ENCODE peak calls at places on chromosome 10, in ten cellular contexts. U is aorta; K is mucosa of gallbladder; T is SHP77; V is activated naive CD8-positive, alpha-beta T cell treated with anti-CD3 and anti-CD28 coated beads for 36 hours; E is Calu3; N is Kasumi-1; X is AG20443; G is EH; H is NCI-H226. F is an unnamed sample.

GRCh38 chr10:98463976-98464754 is 17.4 kb upstream of the HPS1 start:
- DNase-seq in V (no peak), X (no peak), H (no peak), E (no peak), T (no peak), U (no peak), N (no peak), K (no peak), G (peak), F (no peak)

GRCh38 chr10:129417882-129418281 is 49.2 kb upstream of the MGMT start:
- DNase-seq in E (no peak), U (no peak), V (no peak), N (no peak), G (no peak), X (peak), T (no peak), K (no peak), H (no peak), F (no peak)

GRCh38 chr10:26368463-26368862 is 69.7 kb upstream of the APBB1IP start:
- DNase-seq in V (no peak), H (no peak), T (no peak), G (no peak), K (no peak), X (no peak), U (no peak), N (no peak), E (no peak), F (no peak)

GRCh38 chr10:133276435-133277201 is at the start of gene ADAM8:
- DNase-seq in X (peak), G (peak), K (no peak), N (no peak), E (peak), V (peak), U (peak), H (no peak), T (no peak), F (no peak)

GRCh38 chr10:128072941-128073615 is 53.1 kb downstream of the MKI67 start:
- DNase-seq in T (no peak), G (no peak), H (no peak), V (no peak), X (no peak), K (no peak), U (peak), N (no peak), E (no peak), F (no peak)

GRCh38 chr10:115963848-115964247 is 309.2 kb downstream of the GFRA1 start:
- DNase-seq in V (no peak), X (no peak), K (no peak), N (no peak), E (no peak), U (no peak), G (no peak), H (no peak), T (no peak), F (no peak)

GRCh38 chr10:47195274-47195885 is 104.6 kb upstream of the GDF10 start:
- DNase-seq in G (no peak), T (no peak), E (no peak), N (no peak), X (no peak), K (no peak), H (no peak), U (no peak), V (peak), F (no peak)

GRCh38 chr10:110848106-110848505 is 23.6 kb upstream of the PDCD4 start:
- DNase-seq in E (no peak), N (no peak), X (no peak), V (no peak), U (no peak), K (no peak), T (no peak), H (no peak), G (no peak), F (no peak)

GRCh38 chr10:18230794-18231193 is 90.6 kb downstream of the CACNB2 start:
- DNase-seq in H (peak), X (peak), E (no peak), G (peak), N (no peak), K (no peak), T (no peak), V (no peak), U (no peak), F (no peak)

GRCh38 chr10:4766449-4766848 is 59.6 kb upstream of the AKR1E2 start:
- DNase-seq in K (no peak), U (no peak), X (no peak), E (no peak), T (no peak), N (no peak), H (no peak), G (peak), V (no peak), F (no peak)

GRCh38 chr10:88150338-88150737 is 286.9 kb downstream of the PTEN start:
- DNase-seq in V (no peak), K (no peak), N (no peak), X (peak), T (no peak), E (no peak), G (peak), U (no peak), H (peak), F (no peak)

GRCh38 chr10:25564351-25564750 is 369.7 kb upstream of the MYO3A start:
- DNase-seq in H (no peak), U (no peak), E (no peak), N (no peak), V (no peak), K (no peak), T (no peak), G (no peak), X (no peak), F (no peak)

GRCh38 chr10:110860576-110861241 is 11.0 kb upstream of the PDCD4 start:
- DNase-seq in K (no peak), X (no peak), U (no peak), H (no peak), T (no peak), E (no peak), N (peak), G (no peak), V (no peak), F (no peak)

GRCh38 chr10:3835770-3836169 is 50.8 kb upstream of the KLF6 start:
- DNase-seq in N (peak), X (no peak), H (no peak), U (no peak), V (no peak), T (no peak), E (no peak), K (no peak), G (no peak), F (no peak)

GRCh38 chr10:21531164-21531563 is 2.9 kb upstream of the MLLT10 start:
- DNase-seq in E (no peak), H (no peak), T (no peak), N (peak), G (no peak), U (no peak), X (no peak), K (no peak), V (no peak), F (no peak)

GRCh38 chr10:130251766-130252165 is 115.6 kb downstream of the GLRX3 start:
- DNase-seq in H (no peak), X (no peak), N (no peak), E (no peak), K (no peak), V (no peak), G (no peak), T (no peak), U (no peak), F (no peak)

GRCh38 chr10:50805981-50806622 is 66.4 kb downstream of the ASAH2B start:
- DNase-seq in U (no peak), K (no peak), V (no peak), E (no peak), G (peak), T (no peak), X (no peak), N (no peak), H (peak), F (peak)

GRCh38 chr10:16923726-16924125 is 106.5 kb upstream of the RSU1 start:
- DNase-seq in K (no peak), V (no peak), E (no peak), H (no peak), T (no peak), G (no peak), U (no peak), N (no peak), X (no peak), F (no peak)

GRCh38 chr10:55782181-55782580 is 578.9 kb downstream of the ZWINT start:
- DNase-seq in T (no peak), G (no peak), V (no peak), U (no peak), N (no peak), H (no peak), E (no peak), K (no peak), X (no peak), F (no peak)

GRCh38 chr10:75243426-75243825 is 7.7 kb upstream of the COMTD1 start:
- DNase-seq in N (no peak), T (no peak), U (no peak), G (no peak), V (no peak), H (no peak), X (no peak), E (no peak), K (no peak), F (no peak)

GRCh38 chr10:110323503-110323902 is 18.8 kb upstream of the SMNDC1 start:
- DNase-seq in V (no peak), H (peak), T (no peak), E (no peak), U (no peak), N (no peak), G (peak), X (peak), K (no peak), F (no peak)

GRCh38 chr10:49621561-49621960 is 7.7 kb downstream of the CHAT start:
- DNase-seq in X (no peak), E (no peak), G (no peak), T (no peak), V (no peak), K (no peak), U (peak), H (no peak), N (no peak), F (no peak)